ENCODE peak calls at places on chromosome 5, in six cellular contexts. One of them, this sample, is unnamed.

GRCh38 chr5:159262472-159262858 is 625 bp upstream of the UBLCP1 start:
- DNase-seq in MM.1S: no peak
- DNase-seq in PC-3: peak; percentile 53
- DNase-seq in neuronal stem cell: no peak
- DNase-seq in RWPE1: peak; percentile 55
- DNase-seq in A549: peak; percentile 18
- DNase-seq in this sample: no peak

GRCh38 chr5:108381034-108381954 is 604 bp downstream of the FBXL17 start:
- DNase-seq in PC-3: peak; percentile 64
- DNase-seq in A549: peak; percentile 10
- DNase-seq in MM.1S: peak; percentile 83
- DNase-seq in RWPE1: peak; percentile 53
- DNase-seq in neuronal stem cell: peak; percentile 59
- DNase-seq in this sample: no peak

GRCh38 chr5:33470544-33470943 is 29.8 kb downstream of the TARS1 start:
- DNase-seq in RWPE1: no peak
- DNase-seq in PC-3: peak; percentile 75
- DNase-seq in neuronal stem cell: peak; percentile 12
- DNase-seq in A549: peak; percentile 18
- DNase-seq in MM.1S: no peak
- DNase-seq in this sample: no peak

GRCh38 chr5:2120361-2120760 is 237.6 kb upstream of the IRX4 start:
- DNase-seq in MM.1S: no peak
- DNase-seq in neuronal stem cell: no peak
- DNase-seq in PC-3: no peak
- DNase-seq in RWPE1: no peak
- DNase-seq in A549: no peak
- DNase-seq in this sample: no peak

GRCh38 chr5:95723632-95724369 is 7.3 kb upstream of the RHOBTB3 start:
- DNase-seq in MM.1S: no peak
- DNase-seq in PC-3: no peak
- DNase-seq in A549: no peak
- DNase-seq in RWPE1: no peak
- DNase-seq in neuronal stem cell: no peak
- DNase-seq in this sample: no peak

GRCh38 chr5:80254767-80255424 is 952 bp downstream of the SERINC5 start:
- DNase-seq in MM.1S: peak; percentile 36
- DNase-seq in RWPE1: peak; percentile 65
- DNase-seq in A549: peak; percentile 28
- DNase-seq in neuronal stem cell: no peak
- DNase-seq in PC-3: peak; percentile 10
- DNase-seq in this sample: no peak

GRCh38 chr5:173472784-173473278 is 143.6 kb downstream of the BOD1 start:
- DNase-seq in neuronal stem cell: no peak
- DNase-seq in RWPE1: no peak
- DNase-seq in PC-3: no peak
- DNase-seq in MM.1S: no peak
- DNase-seq in A549: no peak
- DNase-seq in this sample: no peak

GRCh38 chr5:78483809-78484521 is 123.5 kb downstream of the SCAMP1 start:
- DNase-seq in PC-3: peak; percentile 17
- DNase-seq in A549: no peak
- DNase-seq in RWPE1: no peak
- DNase-seq in neuronal stem cell: no peak
- DNase-seq in MM.1S: peak; percentile 42
- DNase-seq in this sample: no peak

GRCh38 chr5:75335952-75336624 is 932 bp upstream of the HMGCR start:
- DNase-seq in RWPE1: peak; percentile 62
- DNase-seq in MM.1S: peak; percentile 42
- DNase-seq in neuronal stem cell: peak; percentile 43
- DNase-seq in A549: peak; percentile 67
- DNase-seq in PC-3: peak; percentile 69
- DNase-seq in this sample: peak; percentile 64

GRCh38 chr5:172640822-172641358 is at the start of gene NEURL1B:
- DNase-seq in neuronal stem cell: peak; percentile 83
- DNase-seq in A549: peak; percentile 86
- DNase-seq in RWPE1: peak; percentile 93
- DNase-seq in MM.1S: peak; percentile 76
- DNase-seq in PC-3: peak; percentile 77
- DNase-seq in this sample: no peak

GRCh38 chr5:110963495-110963894 is 108.0 kb upstream of the TSLP start:
- DNase-seq in A549: no peak
- DNase-seq in MM.1S: no peak
- DNase-seq in PC-3: peak; percentile 52
- DNase-seq in RWPE1: no peak
- DNase-seq in neuronal stem cell: no peak
- DNase-seq in this sample: no peak

GRCh38 chr5:173472164-173472563 is 143.9 kb upstream of the STC2 start:
- DNase-seq in RWPE1: peak; percentile 87
- DNase-seq in MM.1S: no peak
- DNase-seq in PC-3: peak; percentile 99
- DNase-seq in A549: peak; percentile 40
- DNase-seq in neuronal stem cell: no peak
- DNase-seq in this sample: peak; percentile 37

GRCh38 chr5:62954578-62954977 is 376.0 kb downstream of the LRRC70 start:
- DNase-seq in A549: no peak
- DNase-seq in RWPE1: no peak
- DNase-seq in MM.1S: no peak
- DNase-seq in neuronal stem cell: no peak
- DNase-seq in PC-3: no peak
- DNase-seq in this sample: no peak

GRCh38 chr5:142694092-142694856 is 8.4 kb upstream of the FGF1 start:
- DNase-seq in A549: no peak
- DNase-seq in RWPE1: no peak
- DNase-seq in neuronal stem cell: no peak
- DNase-seq in MM.1S: no peak
- DNase-seq in PC-3: no peak
- DNase-seq in this sample: no peak

DNA sequence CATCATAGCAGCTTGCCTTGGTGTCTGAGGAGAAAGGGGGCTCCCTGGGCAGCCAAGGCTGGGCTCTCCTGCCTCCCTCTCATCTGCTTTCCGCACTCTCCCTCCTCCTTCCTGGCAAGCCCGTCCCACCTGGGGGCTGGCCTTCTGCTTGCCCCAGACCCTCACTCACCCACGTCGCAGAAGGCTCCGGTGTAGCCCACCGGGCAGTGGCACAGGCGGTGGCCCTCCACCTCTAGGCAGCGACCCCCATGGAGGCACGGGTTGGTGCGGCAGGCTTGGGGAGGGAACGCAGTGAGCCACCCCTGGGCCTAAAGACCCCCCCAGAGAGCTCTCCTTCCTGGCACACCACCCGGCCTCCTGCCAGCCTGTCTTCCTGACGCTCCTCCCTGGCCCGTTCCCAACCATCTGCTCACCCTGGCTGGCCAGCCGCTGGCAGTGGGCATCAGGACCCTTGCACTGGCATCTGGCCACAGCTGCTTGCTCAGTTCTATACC is 4.2 kb upstream of the PFN3 start:
- DNase-seq in MM.1S: no peak
- DNase-seq in PC-3: no peak
- DNase-seq in RWPE1: no peak
- DNase-seq in A549: no peak
- DNase-seq in neuronal stem cell: no peak
- DNase-seq in this sample: no peak
- H3K27ac ChIP-seq in MM.1S: peak overlapping the region; percentile 48
- H3K27ac ChIP-seq in PC-3: no peak overlapping the region
- H3K27ac ChIP-seq in RWPE1: peak overlapping the region; percentile 78
- H3K27ac ChIP-seq in A549: peak overlapping the region; percentile 83
- H3K27ac ChIP-seq in neuronal stem cell: no peak overlapping the region
- H3K27ac ChIP-seq in this sample: no peak overlapping the region

GRCh38 chr5:139443766-139444473 is 4.6 kb upstream of the DNAJC18 start:
- DNase-seq in neuronal stem cell: no peak
- DNase-seq in PC-3: peak; percentile 51
- DNase-seq in MM.1S: no peak
- DNase-seq in RWPE1: peak; percentile 83
- DNase-seq in A549: no peak
- DNase-seq in this sample: no peak
- H3K27ac ChIP-seq in neuronal stem cell: no peak overlapping the region
- H3K27ac ChIP-seq in PC-3: no peak overlapping the region
- H3K27ac ChIP-seq in MM.1S: no peak overlapping the region
- H3K27ac ChIP-seq in RWPE1: peak overlapping the region; percentile 88
- H3K27ac ChIP-seq in A549: no peak overlapping the region
- H3K27ac ChIP-seq in this sample: peak overlapping the region; percentile 84

GRCh38 chr5:123207321-123207645 is 118.2 kb downstream of the PRDM6 start:
- DNase-seq in RWPE1: no peak
- DNase-seq in PC-3: no peak
- DNase-seq in MM.1S: no peak
- DNase-seq in neuronal stem cell: no peak
- DNase-seq in A549: no peak
- DNase-seq in this sample: no peak

GRCh38 chr5:123206618-123207320 is 117.7 kb downstream of the PRDM6 start:
- DNase-seq in PC-3: no peak
- DNase-seq in RWPE1: no peak
- DNase-seq in MM.1S: no peak
- DNase-seq in A549: no peak
- DNase-seq in neuronal stem cell: no peak
- DNase-seq in this sample: no peak

GRCh38 chr5:123203105-123203794 is 114.2 kb downstream of the PRDM6 start:
- DNase-seq in RWPE1: no peak
- DNase-seq in MM.1S: no peak
- DNase-seq in neuronal stem cell: no peak
- DNase-seq in PC-3: no peak
- DNase-seq in A549: no peak
- DNase-seq in this sample: no peak

GRCh38 chr5:123207852-123208251 is 118.8 kb downstream of the PRDM6 start:
- DNase-seq in A549: no peak
- DNase-seq in PC-3: no peak
- DNase-seq in MM.1S: no peak
- DNase-seq in neuronal stem cell: no peak
- DNase-seq in RWPE1: no peak
- DNase-seq in this sample: no peak

GRCh38 chr5:123204224-123204623 is 115.2 kb downstream of the PRDM6 start:
- DNase-seq in A549: no peak
- DNase-seq in RWPE1: no peak
- DNase-seq in MM.1S: no peak
- DNase-seq in neuronal stem cell: no peak
- DNase-seq in PC-3: no peak
- DNase-seq in this sample: no peak
- H3K27ac ChIP-seq in A549: no peak overlapping the region
- H3K27ac ChIP-seq in RWPE1: no peak overlapping the region
- H3K27ac ChIP-seq in MM.1S: no peak overlapping the region
- H3K27ac ChIP-seq in neuronal stem cell: no peak overlapping the region
- H3K27ac ChIP-seq in PC-3: no peak overlapping the region
- H3K27ac ChIP-seq in this sample: no peak overlapping the region

GRCh38 chr5:163505049-163505474 is 357 bp upstream of the MAT2B start:
- DNase-seq in neuronal stem cell: no peak
- DNase-seq in RWPE1: peak; percentile 16
- DNase-seq in A549: no peak
- DNase-seq in MM.1S: no peak
- DNase-seq in PC-3: no peak
- DNase-seq in this sample: no peak

GRCh38 chr5:163508753-163509152 is 3.3 kb downstream of the MAT2B start:
- DNase-seq in A549: no peak
- DNase-seq in PC-3: no peak
- DNase-seq in MM.1S: no peak
- DNase-seq in RWPE1: no peak
- DNase-seq in neuronal stem cell: no peak
- DNase-seq in this sample: no peak

GRCh38 chr5:163505475-163506457 is at the start of gene MAT2B:
- DNase-seq in PC-3: peak; percentile 95
- DNase-seq in MM.1S: peak; percentile 96
- DNase-seq in A549: peak; percentile 89
- DNase-seq in neuronal stem cell: peak; percentile 92
- DNase-seq in RWPE1: peak; percentile 97
- DNase-seq in this sample: peak; percentile 56

GRCh38 chr5:163506726-163507125 is 1.3 kb downstream of the MAT2B start:
- DNase-seq in MM.1S: peak; percentile 15
- DNase-seq in PC-3: peak; percentile 39
- DNase-seq in RWPE1: peak; percentile 45
- DNase-seq in A549: no peak
- DNase-seq in neuronal stem cell: no peak
- DNase-seq in this sample: no peak

GRCh38 chr5:163509288-163510040 is 4.0 kb downstream of the MAT2B start:
- DNase-seq in PC-3: peak; percentile 48
- DNase-seq in RWPE1: peak; percentile 94
- DNase-seq in A549: no peak
- DNase-seq in neuronal stem cell: no peak
- DNase-seq in MM.1S: no peak
- DNase-seq in this sample: peak; percentile 78
- H3K27ac ChIP-seq in PC-3: no peak overlapping the region
- H3K27ac ChIP-seq in RWPE1: no peak overlapping the region
- H3K27ac ChIP-seq in A549: peak overlapping the region; percentile 6
- H3K27ac ChIP-seq in neuronal stem cell: no peak overlapping the region
- H3K27ac ChIP-seq in MM.1S: no peak overlapping the region
- H3K27ac ChIP-seq in this sample: peak overlapping the region; percentile 85

DNA sequence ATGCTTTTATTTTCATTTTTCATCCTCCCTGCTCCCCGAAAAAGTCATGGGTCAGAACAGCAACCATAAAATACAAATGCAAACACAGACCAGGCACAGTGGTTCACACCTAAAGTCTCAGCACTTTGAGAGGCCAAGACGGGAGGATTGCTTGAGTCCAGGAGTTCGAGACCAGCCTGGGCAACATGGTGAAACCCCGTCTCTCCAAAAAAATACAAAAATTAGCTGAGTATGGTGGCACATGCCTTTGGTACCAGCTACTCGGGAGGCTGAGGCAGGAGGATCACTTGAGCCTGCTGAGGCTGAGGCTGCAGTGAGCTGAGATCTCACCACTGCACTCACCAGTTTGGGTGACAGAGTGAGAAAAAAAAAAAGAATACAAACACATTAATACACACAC is 60.3 kb downstream of the ARHGEF37 start:
- DNase-seq in RWPE1: no peak
- DNase-seq in PC-3: no peak
- DNase-seq in A549: no peak
- DNase-seq in neuronal stem cell: no peak
- DNase-seq in MM.1S: no peak
- DNase-seq in this sample: no peak
- H3K27ac ChIP-seq in RWPE1: no peak overlapping the region
- H3K27ac ChIP-seq in PC-3: no peak overlapping the region
- H3K27ac ChIP-seq in A549: no peak overlapping the region
- H3K27ac ChIP-seq in neuronal stem cell: no peak overlapping the region
- H3K27ac ChIP-seq in MM.1S: no peak overlapping the region
- H3K27ac ChIP-seq in this sample: no peak overlapping the region

GRCh38 chr5:61329729-61330128 is 2.3 kb upstream of the ZSWIM6 start:
- DNase-seq in neuronal stem cell: no peak
- DNase-seq in PC-3: peak; percentile 26
- DNase-seq in MM.1S: no peak
- DNase-seq in A549: peak; percentile 21
- DNase-seq in RWPE1: peak; percentile 53
- DNase-seq in this sample: no peak
- H3K27ac ChIP-seq in neuronal stem cell: no peak overlapping the region
- H3K27ac ChIP-seq in PC-3: peak overlapping the region; percentile 63
- H3K27ac ChIP-seq in MM.1S: no peak overlapping the region
- H3K27ac ChIP-seq in A549: peak overlapping the region; percentile 88
- H3K27ac ChIP-seq in RWPE1: peak overlapping the region; percentile 96
- H3K27ac ChIP-seq in this sample: peak overlapping the region; percentile 75